ENCODE peak calls at places on chromosomes 16 and 17, in eight cellular contexts. One of them, this sample, is unnamed.

GRCh38 chr17:56047321-56047720 is 106.0 kb upstream of the ANKFN1 start:
- DNase-seq in AG04450: no peak
- DNase-seq in PC-3: no peak
- DNase-seq in left ventricle myocardium inferior: no peak
- DNase-seq in upper lobe of left lung: no peak
- DNase-seq in RWPE1: no peak
- DNase-seq in heart left ventricle: no peak
- DNase-seq in right atrium auricular region: no peak
- DNase-seq in this sample: no peak

GRCh38 chr17:43546317-43547188 is at the start of gene ETV4:
- DNase-seq in AG04450: peak
- DNase-seq in upper lobe of left lung: peak
- DNase-seq in left ventricle myocardium inferior: peak
- DNase-seq in RWPE1: peak
- DNase-seq in heart left ventricle: peak
- DNase-seq in right atrium auricular region: peak
- DNase-seq in PC-3: peak
- DNase-seq in this sample: peak

GRCh38 chr16:46733319-46733830 is 14.8 kb downstream of the MYLK3 start:
- DNase-seq in RWPE1: no peak
- DNase-seq in AG04450: no peak
- DNase-seq in heart left ventricle: peak
- DNase-seq in left ventricle myocardium inferior: no peak
- DNase-seq in upper lobe of left lung: no peak
- DNase-seq in PC-3: no peak
- DNase-seq in right atrium auricular region: no peak
- DNase-seq in this sample: no peak

GRCh38 chr17:57489321-57489720 is 233.0 kb downstream of the MSI2 start:
- DNase-seq in heart left ventricle: no peak
- DNase-seq in AG04450: no peak
- DNase-seq in left ventricle myocardium inferior: no peak
- DNase-seq in right atrium auricular region: no peak
- DNase-seq in PC-3: no peak
- DNase-seq in RWPE1: no peak
- DNase-seq in upper lobe of left lung: no peak
- DNase-seq in this sample: no peak

GRCh38 chr17:45269912-45270311 is 8.0 kb upstream of the SPATA32 start:
- DNase-seq in RWPE1: no peak
- DNase-seq in AG04450: no peak
- DNase-seq in heart left ventricle: no peak
- DNase-seq in left ventricle myocardium inferior: no peak
- DNase-seq in right atrium auricular region: no peak
- DNase-seq in upper lobe of left lung: no peak
- DNase-seq in PC-3: no peak
- DNase-seq in this sample: no peak

GRCh38 chr17:72401883-72402726 is 281.3 kb downstream of the SOX9 start:
- DNase-seq in heart left ventricle: no peak
- DNase-seq in right atrium auricular region: no peak
- DNase-seq in PC-3: no peak
- DNase-seq in upper lobe of left lung: no peak
- DNase-seq in RWPE1: no peak
- DNase-seq in left ventricle myocardium inferior: no peak
- DNase-seq in AG04450: no peak
- DNase-seq in this sample: no peak

GRCh38 chr16:12682441-12682840 is 121.2 kb downstream of the CPPED1 start:
- DNase-seq in upper lobe of left lung: no peak
- DNase-seq in PC-3: no peak
- DNase-seq in right atrium auricular region: no peak
- DNase-seq in heart left ventricle: no peak
- DNase-seq in AG04450: no peak
- DNase-seq in RWPE1: no peak
- DNase-seq in left ventricle myocardium inferior: no peak
- DNase-seq in this sample: no peak

GRCh38 chr17:43701318-43701743 is 39.6 kb upstream of the MEOX1 start:
- DNase-seq in RWPE1: no peak
- DNase-seq in heart left ventricle: no peak
- DNase-seq in left ventricle myocardium inferior: no peak
- DNase-seq in AG04450: no peak
- DNase-seq in PC-3: peak
- DNase-seq in upper lobe of left lung: peak
- DNase-seq in right atrium auricular region: no peak
- DNase-seq in this sample: no peak

GRCh38 chr16:5056347-5056746 is 9.4 kb downstream of the C16orf89 start:
- DNase-seq in PC-3: peak
- DNase-seq in heart left ventricle: no peak
- DNase-seq in right atrium auricular region: no peak
- DNase-seq in upper lobe of left lung: peak
- DNase-seq in RWPE1: no peak
- DNase-seq in AG04450: no peak
- DNase-seq in left ventricle myocardium inferior: no peak
- DNase-seq in this sample: no peak
- TF ChIP-seq CTCF in PC-3: peak
- TF ChIP-seq CTCF in heart left ventricle: no peak
- TF ChIP-seq CTCF in right atrium auricular region: peak
- TF ChIP-seq CTCF in upper lobe of left lung: no peak
- TF ChIP-seq CTCF in RWPE1: no peak
- TF ChIP-seq CTCF in AG04450: peak
- TF ChIP-seq CTCF in left ventricle myocardium inferior: peak
- TF ChIP-seq CTCF in this sample: no peak

GRCh38 chr17:19265755-19266154 is 28.6 kb downstream of the EPN2 start:
- DNase-seq in RWPE1: no peak
- DNase-seq in heart left ventricle: no peak
- DNase-seq in left ventricle myocardium inferior: no peak
- DNase-seq in PC-3: no peak
- DNase-seq in upper lobe of left lung: no peak
- DNase-seq in AG04450: no peak
- DNase-seq in right atrium auricular region: no peak
- DNase-seq in this sample: no peak

GRCh38 chr17:19263621-19264010 is 26.4 kb downstream of the EPN2 start:
- DNase-seq in RWPE1: no peak
- DNase-seq in AG04450: no peak
- DNase-seq in heart left ventricle: peak
- DNase-seq in upper lobe of left lung: no peak
- DNase-seq in left ventricle myocardium inferior: no peak
- DNase-seq in right atrium auricular region: no peak
- DNase-seq in PC-3: peak
- DNase-seq in this sample: peak

GRCh38 chr17:19262650-19263620 is 25.8 kb downstream of the EPN2 start:
- DNase-seq in left ventricle myocardium inferior: no peak
- DNase-seq in right atrium auricular region: no peak
- DNase-seq in PC-3: no peak
- DNase-seq in upper lobe of left lung: no peak
- DNase-seq in RWPE1: peak
- DNase-seq in heart left ventricle: no peak
- DNase-seq in AG04450: no peak
- DNase-seq in this sample: no peak

GRCh38 chr17:19264681-19265080 is 27.5 kb downstream of the EPN2 start:
- DNase-seq in left ventricle myocardium inferior: no peak
- DNase-seq in AG04450: no peak
- DNase-seq in right atrium auricular region: no peak
- DNase-seq in upper lobe of left lung: no peak
- DNase-seq in RWPE1: no peak
- DNase-seq in heart left ventricle: peak
- DNase-seq in PC-3: no peak
- DNase-seq in this sample: no peak

GRCh38 chr17:19264277-19264676 is 27.1 kb downstream of the EPN2 start:
- DNase-seq in right atrium auricular region: no peak
- DNase-seq in PC-3: no peak
- DNase-seq in left ventricle myocardium inferior: no peak
- DNase-seq in AG04450: no peak
- DNase-seq in upper lobe of left lung: no peak
- DNase-seq in RWPE1: no peak
- DNase-seq in heart left ventricle: no peak
- DNase-seq in this sample: no peak
- H3K27ac ChIP-seq in right atrium auricular region: peak
- H3K27ac ChIP-seq in PC-3: no peak
- H3K27ac ChIP-seq in left ventricle myocardium inferior: peak
- H3K27ac ChIP-seq in AG04450: no peak
- H3K27ac ChIP-seq in upper lobe of left lung: peak
- H3K27ac ChIP-seq in RWPE1: no peak
- H3K27ac ChIP-seq in heart left ventricle: peak
- H3K27ac ChIP-seq in this sample: peak

DNA sequence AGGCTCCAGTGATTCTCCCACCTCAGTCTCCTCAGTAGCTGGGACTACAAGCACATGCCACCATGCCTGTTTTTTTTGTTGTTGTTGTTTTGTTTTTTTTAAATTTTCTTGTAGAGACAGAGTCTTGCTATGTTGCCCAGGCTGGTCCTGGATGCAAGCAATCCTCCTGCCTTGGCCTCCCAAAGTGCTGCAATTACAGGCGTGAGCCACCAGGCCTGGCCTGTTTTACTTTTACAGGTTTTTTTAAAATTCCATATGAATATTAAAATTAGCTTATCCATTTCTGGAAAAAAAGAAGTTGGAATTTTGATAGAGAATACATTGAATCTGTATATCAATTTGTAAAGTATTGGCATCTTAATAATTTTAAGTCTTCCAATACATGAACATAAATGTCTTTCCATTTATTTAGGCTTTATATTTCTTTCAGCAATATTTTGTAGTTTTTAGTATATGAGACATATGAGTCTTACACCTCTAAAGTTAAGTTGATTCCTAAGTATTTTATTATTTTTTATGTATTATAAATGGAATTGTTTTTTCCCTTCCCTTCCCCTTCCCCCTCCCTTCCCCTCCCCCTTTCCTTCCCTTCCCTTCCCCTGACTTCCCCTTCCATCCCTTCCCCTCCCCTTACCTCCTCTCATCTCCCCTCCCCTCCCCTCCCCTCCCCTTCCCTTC is 323.5 kb upstream of the SALL1 start:
- DNase-seq in PC-3: no peak
- DNase-seq in RWPE1: no peak
- DNase-seq in heart left ventricle: no peak
- DNase-seq in right atrium auricular region: no peak
- DNase-seq in AG04450: no peak
- DNase-seq in upper lobe of left lung: no peak
- DNase-seq in left ventricle myocardium inferior: no peak
- DNase-seq in this sample: no peak
- TF ChIP-seq CTCF in PC-3: no peak
- TF ChIP-seq CTCF in RWPE1: no peak
- TF ChIP-seq CTCF in heart left ventricle: no peak
- TF ChIP-seq CTCF in right atrium auricular region: no peak
- TF ChIP-seq CTCF in AG04450: no peak
- TF ChIP-seq CTCF in upper lobe of left lung: no peak
- TF ChIP-seq CTCF in left ventricle myocardium inferior: no peak
- TF ChIP-seq CTCF in this sample: no peak

DNA sequence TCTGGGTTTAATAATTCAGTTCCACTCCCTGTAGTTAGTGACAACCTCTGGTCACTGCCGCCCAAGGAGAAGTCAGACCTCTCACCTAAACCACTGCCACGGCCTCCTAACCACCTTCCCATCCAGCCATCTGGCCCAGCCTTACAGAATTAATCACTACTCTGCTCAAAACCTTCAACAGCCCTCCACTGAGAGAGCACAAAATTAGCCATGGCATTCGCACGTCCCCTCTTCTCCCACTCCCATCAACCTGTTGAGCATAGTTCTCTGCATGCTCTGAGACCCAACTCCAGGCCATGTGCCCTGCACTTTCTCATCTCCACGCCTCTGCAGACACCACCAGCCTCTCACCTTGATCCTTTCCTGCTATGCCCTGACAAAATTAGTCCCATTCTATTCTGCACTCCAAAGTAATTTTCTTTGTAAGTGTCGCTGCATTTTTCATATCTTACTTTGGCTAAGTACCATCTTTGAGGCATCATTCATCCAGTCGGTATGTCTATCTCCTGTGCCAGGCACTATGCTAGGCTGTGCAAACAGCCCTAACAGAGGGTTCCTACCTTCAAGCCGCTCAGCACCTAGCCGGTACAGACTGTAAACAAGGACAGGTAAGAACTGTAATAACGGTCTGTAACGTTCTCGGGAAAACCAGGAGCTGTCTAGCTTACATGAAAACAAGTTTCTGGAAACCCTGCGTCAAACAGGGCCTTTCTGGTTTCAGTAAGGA is 961 bp downstream of the COPRS start:
- DNase-seq in RWPE1: no peak
- DNase-seq in right atrium auricular region: no peak
- DNase-seq in upper lobe of left lung: no peak
- DNase-seq in PC-3: peak
- DNase-seq in heart left ventricle: no peak
- DNase-seq in AG04450: no peak
- DNase-seq in left ventricle myocardium inferior: no peak
- DNase-seq in this sample: no peak
- H3K27ac ChIP-seq in RWPE1: peak
- H3K27ac ChIP-seq in right atrium auricular region: peak
- H3K27ac ChIP-seq in upper lobe of left lung: peak
- H3K27ac ChIP-seq in PC-3: no peak
- H3K27ac ChIP-seq in heart left ventricle: peak
- H3K27ac ChIP-seq in AG04450: no peak
- H3K27ac ChIP-seq in left ventricle myocardium inferior: peak
- H3K27ac ChIP-seq in this sample: peak

GRCh38 chr16:4290236-4290830 is 17.5 kb upstream of the TFAP4 start:
- DNase-seq in upper lobe of left lung: peak
- DNase-seq in RWPE1: peak
- DNase-seq in heart left ventricle: no peak
- DNase-seq in PC-3: peak
- DNase-seq in right atrium auricular region: no peak
- DNase-seq in AG04450: no peak
- DNase-seq in left ventricle myocardium inferior: no peak
- DNase-seq in this sample: no peak

GRCh38 chr16:4291699-4292098 is 18.9 kb upstream of the TFAP4 start:
- DNase-seq in RWPE1: no peak
- DNase-seq in left ventricle myocardium inferior: no peak
- DNase-seq in PC-3: no peak
- DNase-seq in heart left ventricle: no peak
- DNase-seq in upper lobe of left lung: no peak
- DNase-seq in AG04450: no peak
- DNase-seq in right atrium auricular region: no peak
- DNase-seq in this sample: no peak

GRCh38 chr16:4293181-4293716 is 20.4 kb upstream of the TFAP4 start:
- DNase-seq in left ventricle myocardium inferior: no peak
- DNase-seq in heart left ventricle: no peak
- DNase-seq in right atrium auricular region: no peak
- DNase-seq in RWPE1: no peak
- DNase-seq in AG04450: no peak
- DNase-seq in upper lobe of left lung: no peak
- DNase-seq in PC-3: no peak
- DNase-seq in this sample: no peak

GRCh38 chr16:4297480-4297879 is 18.4 kb upstream of the GLIS2 start:
- DNase-seq in heart left ventricle: no peak
- DNase-seq in left ventricle myocardium inferior: no peak
- DNase-seq in RWPE1: no peak
- DNase-seq in right atrium auricular region: no peak
- DNase-seq in PC-3: no peak
- DNase-seq in AG04450: no peak
- DNase-seq in upper lobe of left lung: no peak
- DNase-seq in this sample: no peak

DNA sequence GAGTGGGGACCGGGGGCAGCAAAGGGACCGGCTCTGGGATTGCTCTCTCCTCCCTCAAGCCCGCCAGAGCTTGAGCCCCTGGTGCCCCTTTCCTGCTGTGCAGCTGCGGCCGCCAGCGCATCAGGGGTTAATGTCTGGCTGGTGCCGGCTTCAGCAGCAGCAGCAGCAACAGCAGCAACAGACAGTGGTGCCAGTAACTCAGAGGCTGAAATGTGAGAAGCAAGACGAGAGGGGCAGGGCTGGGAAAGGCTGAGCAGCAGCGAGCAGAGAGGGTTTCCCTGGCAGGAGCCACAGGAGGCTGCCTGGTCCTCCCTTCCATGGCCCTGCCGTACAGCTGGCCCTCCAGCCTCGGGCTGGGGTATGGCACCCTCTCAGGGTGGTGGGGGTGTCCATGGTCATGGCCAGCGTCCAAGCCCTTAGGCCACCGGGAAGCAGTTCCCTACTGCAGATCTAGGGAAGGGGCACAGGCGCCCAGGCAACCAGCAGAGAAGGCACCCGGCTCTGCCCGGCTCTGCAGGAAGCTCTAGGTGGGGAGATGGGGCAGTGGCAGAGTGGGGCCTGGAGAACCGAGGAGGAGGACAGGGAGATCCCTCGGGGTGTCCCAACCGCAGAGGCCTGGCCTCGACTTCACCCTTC is 21.1 kb upstream of the TFAP4 start:
- DNase-seq in heart left ventricle: peak
- DNase-seq in PC-3: peak
- DNase-seq in left ventricle myocardium inferior: peak
- DNase-seq in upper lobe of left lung: peak
- DNase-seq in RWPE1: no peak
- DNase-seq in AG04450: no peak
- DNase-seq in right atrium auricular region: peak
- DNase-seq in this sample: peak
- TF ChIP-seq CTCF in heart left ventricle: no peak
- TF ChIP-seq CTCF in PC-3: no peak
- TF ChIP-seq CTCF in left ventricle myocardium inferior: no peak
- TF ChIP-seq CTCF in upper lobe of left lung: no peak
- TF ChIP-seq CTCF in RWPE1: no peak
- TF ChIP-seq CTCF in AG04450: no peak
- TF ChIP-seq CTCF in right atrium auricular region: no peak
- TF ChIP-seq CTCF in this sample: no peak